ENCODE peak calls at places on chromosomes 4 and X, in eight cellular contexts. F is aorta, M is heart right ventricle, C is EL, R is amygdala, Y is NCI-H1105, W is GM20000, H is fibroblast of lung. E is an unnamed sample.

GRCh38 chrX:70134116-70134477 is 850 bp downstream of the IGBP1 start:
- DNase-seq in F (no peak), M (no peak), C (peak; percentile 12), R (no peak), Y (no peak), W (no peak), H (peak; percentile 34), E (no peak)

GRCh38 chr4:155271557-155271956 is 63.1 kb downstream of the NPY2R start:
- DNase-seq in F (no peak), M (no peak), C (no peak), R (no peak), Y (no peak), W (no peak), H (peak; percentile 5), E (no peak)

GRCh38 chr4:158112612-158113011 is 60.2 kb downstream of the GASK1B start:
- DNase-seq in F (no peak), M (no peak), C (no peak), R (no peak), Y (no peak), W (no peak), H (peak; percentile 11), E (no peak)

GRCh38 chrX:110418220-110418856 is 59.7 kb downstream of the RTL9 start:
- DNase-seq in F (no peak), M (no peak), C (peak; percentile 73), R (no peak), Y (peak; percentile 14), W (no peak), H (peak; percentile 85), E (peak; percentile 23)

GRCh38 chr4:88660446-88661294 is 37.0 kb downstream of the NAP1L5 start:
- DNase-seq in F (no peak), M (no peak), C (peak; percentile 28), R (no peak), Y (no peak), W (no peak), H (peak; percentile 52), E (no peak)

GRCh38 chr4:11424000-11424399 is 4.7 kb downstream of the HS3ST1 start:
- DNase-seq in F (no peak), M (no peak), C (no peak), R (no peak), Y (peak; percentile 29), W (peak; percentile 67), H (peak; percentile 25), E (peak; percentile 63)

GRCh38 chrX:119249836-119250340 is 13.8 kb downstream of the PGRMC1 start:
- DNase-seq in F (no peak), M (no peak), C (no peak), R (no peak), Y (no peak), W (no peak), H (peak; percentile 10), E (no peak)

GRCh38 chr4:38233727-38234478 is 273.7 kb downstream of the PTTG2 start:
- DNase-seq in F (no peak), M (peak; percentile 17), C (no peak), R (no peak), Y (no peak), W (no peak), H (no peak), E (no peak)

GRCh38 chr4:41873380-41874295 is 61.6 kb upstream of the TMEM33 start:
- DNase-seq in F (no peak), M (no peak), C (no peak), R (no peak), Y (no peak), W (no peak), H (no peak), E (no peak)

GRCh38 chr4:83629945-83630684 is 94.2 kb downstream of the GPAT3 start:
- DNase-seq in F (no peak), M (no peak), C (peak; percentile 50), R (no peak), Y (no peak), W (no peak), H (peak; percentile 68), E (no peak)

GRCh38 chr4:7226464-7226863 is 34.1 kb downstream of the SORCS2 start:
- DNase-seq in F (no peak), M (no peak), C (no peak), R (no peak), Y (no peak), W (no peak), H (no peak), E (no peak)

GRCh38 chr4:10225096-10225495 is 108.5 kb upstream of the WDR1 start:
- DNase-seq in F (no peak), M (no peak), C (no peak), R (no peak), Y (no peak), W (no peak), H (no peak), E (no peak)

GRCh38 chr4:58075724-58076123 is 965.5 kb upstream of the IGFBP7 start:
- DNase-seq in F (no peak), M (no peak), C (no peak), R (no peak), Y (no peak), W (no peak), H (no peak), E (no peak)

GRCh38 chr4:83889802-83890201 is 353.9 kb downstream of the GPAT3 start:
- DNase-seq in F (no peak), M (no peak), C (peak; percentile 64), R (no peak), Y (no peak), W (no peak), H (no peak), E (no peak)